ENCODE peak calls at places on chromosome 1, in seven cellular contexts. I is CD4-positive, alpha-beta memory T cell; M is cardiac septum; H is NCI-H146; O is effector memory CD8-positive, alpha-beta T cell; W is CD8-positive, alpha-beta T cell; A is NCI-H1105 treated with DMSO at 0.1 percent for 48 hours. R is an unnamed sample.

GRCh38 chr1:5901841-5902240 is 90.4 kb downstream of the NPHP4 start:
- DNase-seq in I (no peak), M (peak), H (no peak), O (no peak), W (no peak), A (no peak), R (no peak)

GRCh38 chr1:43351421-43352350 is 7.1 kb upstream of the CDC20 start:
- DNase-seq in I (no peak), M (peak), H (no peak), O (no peak), W (no peak), A (no peak), R (no peak)

GRCh38 chr1:87989346-87989745 is 660.7 kb downstream of the LMO4 start:
- DNase-seq in I (no peak), M (no peak), H (no peak), O (no peak), W (no peak), A (no peak), R (no peak)

GRCh38 chr1:241460098-241460873 is 59.3 kb downstream of the FH start:
- DNase-seq in I (no peak), M (no peak), H (no peak), O (no peak), W (no peak), A (no peak), R (no peak)

GRCh38 chr1:8374812-8375211 is 56.9 kb downstream of the SLC45A1 start:
- DNase-seq in I (peak), M (no peak), H (no peak), O (no peak), W (no peak), A (no peak), R (no peak)

GRCh38 chr1:111392460-111392945 is 35.0 kb downstream of the OVGP1 start:
- DNase-seq in I (no peak), M (no peak), H (no peak), O (no peak), W (no peak), A (no peak), R (no peak)

GRCh38 chr1:1196431-1197187 is 9.8 kb downstream of the TNFRSF18 start:
- DNase-seq in I (no peak), M (no peak), H (no peak), O (no peak), W (peak), A (no peak), R (no peak)

GRCh38 chr1:96206451-96206850 is 515.1 kb upstream of the PTBP2 start:
- DNase-seq in I (no peak), M (no peak), H (peak), O (no peak), W (no peak), A (no peak), R (no peak)

GRCh38 chr1:214453109-214453722 is 98.2 kb downstream of the PTPN14 start:
- DNase-seq in I (no peak), M (no peak), H (no peak), O (no peak), W (no peak), A (no peak), R (no peak)

GRCh38 chr1:44819594-44820327 is 11.4 kb downstream of the BTBD19 start:
- DNase-seq in I (peak), M (peak), H (no peak), O (peak), W (peak), A (no peak), R (no peak)

GRCh38 chr1:46411601-46412341 is 17.7 kb downstream of the FAAH start:
- DNase-seq in I (no peak), M (no peak), H (no peak), O (no peak), W (no peak), A (no peak), R (peak)

GRCh38 chr1:17914987-17915386 is 159.9 kb downstream of the ACTL8 start:
- DNase-seq in I (no peak), M (no peak), H (no peak), O (no peak), W (no peak), A (no peak), R (no peak)

GRCh38 chr1:159775716-159776115 is 5.0 kb upstream of the DUSP23 start:
- DNase-seq in I (no peak), M (no peak), H (no peak), O (no peak), W (no peak), A (no peak), R (no peak)

GRCh38 chr1:155729031-155729898 is 40.4 kb downstream of the DAP3 start:
- DNase-seq in I (peak), M (no peak), H (peak), O (peak), W (peak), A (peak), R (no peak)

GRCh38 chr1:183339556-183340167 is 78.5 kb downstream of the NMNAT2 start:
- DNase-seq in I (no peak), M (no peak), H (no peak), O (no peak), W (no peak), A (no peak), R (no peak)